ENCODE peak calls at places on chromosomes 11 and 22, in nine cellular contexts. Z is left ventricle myocardium inferior, T is HCT116, P is WTC11, E is fibroblast of villous mesenchyme, Y is Calu3, F is Peyer's patch, U is heart right ventricle, G is MCF 10A. N is an unnamed sample.

GRCh38 chr11:2940166-2940929 is 11.1 kb upstream of the PHLDA2 start:
- DNase-seq in U (peak), Y (peak), P (no peak), F (no peak), E (peak), T (peak), Z (peak), G (peak), N (no peak)

GRCh38 chr11:26093206-26093605 is 238.7 kb upstream of the ANO3 start:
- DNase-seq in F (no peak), U (no peak), E (no peak), G (no peak), P (no peak), Y (no peak), T (no peak), Z (no peak), N (no peak)

GRCh38 chr11:31816467-31817053 is 5.4 kb upstream of the PAX6 start:
- DNase-seq in Y (no peak), F (no peak), T (no peak), U (no peak), Z (no peak), G (no peak), P (peak), E (no peak), N (peak)

GRCh38 chr11:30023037-30023436 is 6.2 kb upstream of the KCNA4 start:
- DNase-seq in G (no peak), P (no peak), F (no peak), Z (no peak), E (no peak), U (no peak), T (no peak), Y (no peak), N (no peak)

GRCh38 chr11:42498971-42499370 is 812.8 kb upstream of the API5 start:
- DNase-seq in P (no peak), Y (no peak), G (no peak), F (no peak), U (no peak), T (no peak), E (no peak), Z (no peak), N (no peak)

GRCh38 chr11:13287026-13287425 is 9.4 kb downstream of the BMAL1 start:
- DNase-seq in Y (no peak), G (no peak), T (no peak), F (no peak), U (no peak), P (no peak), E (no peak), Z (no peak), N (no peak)

GRCh38 chr22:30636226-30637077 is 871 bp downstream of the SLC35E4 start:
- DNase-seq in G (peak), P (peak), E (peak), U (peak), Z (peak), F (peak), Y (peak), T (no peak), N (no peak)

GRCh38 chr11:45722144-45722543 is 56.7 kb upstream of the CHST1 start:
- DNase-seq in U (no peak), P (peak), F (no peak), T (no peak), G (no peak), Y (no peak), E (no peak), Z (no peak), N (no peak)

GRCh38 chr11:92623055-92623454 is 346.4 kb upstream of the MTNR1B start:
- DNase-seq in E (no peak), Y (no peak), U (no peak), P (no peak), F (no peak), T (no peak), G (no peak), Z (no peak), N (no peak)

GRCh38 chr11:62777389-62777788 is 6.2 kb downstream of the TAF6L start:
- DNase-seq in F (no peak), G (no peak), Y (no peak), U (no peak), E (no peak), Z (no peak), P (no peak), T (no peak), N (no peak)

GRCh38 chr11:75195164-75195962 is 44.5 kb downstream of the SLCO2B1 start:
- DNase-seq in P (no peak), Y (no peak), U (peak), Z (peak), E (no peak), T (no peak), G (peak), F (no peak), N (no peak)

GRCh38 chr11:23509821-23510220 is 649.5 kb upstream of the CCDC179 start:
- DNase-seq in G (no peak), Y (no peak), E (no peak), T (no peak), F (no peak), P (no peak), U (no peak), Z (no peak), N (no peak)

GRCh38 chr11:117819096-117820040 is 5.2 kb downstream of the FXYD2 start:
- DNase-seq in Y (peak), G (peak), T (peak), F (no peak), Z (peak), E (peak), P (peak), U (peak), N (peak)
- TF ChIP-seq CTCF in Y (peak), G (peak), T (no peak), F (no peak), Z (peak), E (peak), P (no peak), U (peak), N (peak)

GRCh38 chr22:24432059-24432853 is 4.9 kb downstream of the ADORA2A start:
- DNase-seq in P (no peak), Z (peak), G (peak), T (no peak), Y (peak), E (peak), F (no peak), U (peak), N (no peak)
- TF ChIP-seq CTCF in P (no peak), Z (no peak), G (no peak), T (no peak), Y (no peak), E (no peak), F (no peak), U (no peak), N (no peak)

DNA sequence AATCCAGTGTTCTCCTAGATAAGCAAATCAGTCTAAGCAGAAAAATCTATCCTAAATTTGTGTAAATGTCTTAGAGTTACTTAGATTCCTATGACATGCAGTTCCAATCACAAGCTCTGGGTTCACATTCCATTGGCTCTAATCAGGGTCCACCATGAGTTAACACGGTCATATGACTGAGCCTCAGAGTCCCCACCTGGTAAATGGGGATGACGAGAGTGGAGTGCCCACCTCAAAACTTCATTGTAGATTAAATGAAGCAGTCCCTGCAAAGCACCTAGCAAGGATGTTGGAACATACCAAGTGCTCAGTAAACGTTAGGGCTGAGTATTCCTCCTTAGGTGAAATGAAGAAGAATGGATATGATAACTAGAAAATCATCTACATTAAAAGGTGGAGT is 3.1 kb downstream of the ETS1 start:
- DNase-seq in P (no peak), E (no peak), U (no peak), G (no peak), F (no peak), T (no peak), Y (no peak), Z (no peak), N (no peak)
- TF ChIP-seq CTCF in P (no peak), E (no peak), U (no peak), G (no peak), F (no peak), T (no peak), Y (no peak), Z (no peak), N (no peak)

GRCh38 chr22:32820131-32820882 is 18.8 kb downstream of the TIMP3 start:
- DNase-seq in T (no peak), Y (no peak), G (no peak), U (no peak), E (no peak), Z (no peak), P (no peak), F (no peak), N (no peak)
- TF ChIP-seq CTCF in T (no peak), Y (no peak), G (no peak), U (no peak), E (no peak), Z (no peak), P (no peak), F (no peak), N (no peak)

GRCh38 chr11:68273056-68273738 is 1.4 kb upstream of the C11orf24 start:
- DNase-seq in P (no peak), Z (no peak), U (no peak), T (no peak), Y (no peak), G (no peak), F (no peak), E (no peak), N (no peak)

GRCh38 chr11:68269414-68270081 is 2.2 kb downstream of the C11orf24 start:
- DNase-seq in T (no peak), F (no peak), Z (no peak), U (no peak), G (no peak), E (peak), P (no peak), Y (no peak), N (no peak)

GRCh38 chr11:68271781-68272608 is at the start of gene C11orf24:
- DNase-seq in Z (peak), E (peak), T (peak), G (peak), F (peak), P (peak), U (peak), Y (peak), N (peak)

GRCh38 chr11:68270334-68271022 is 1.3 kb downstream of the C11orf24 start:
- DNase-seq in P (no peak), G (no peak), F (no peak), T (no peak), Z (no peak), Y (no peak), U (no peak), E (no peak), N (no peak)

DNA sequence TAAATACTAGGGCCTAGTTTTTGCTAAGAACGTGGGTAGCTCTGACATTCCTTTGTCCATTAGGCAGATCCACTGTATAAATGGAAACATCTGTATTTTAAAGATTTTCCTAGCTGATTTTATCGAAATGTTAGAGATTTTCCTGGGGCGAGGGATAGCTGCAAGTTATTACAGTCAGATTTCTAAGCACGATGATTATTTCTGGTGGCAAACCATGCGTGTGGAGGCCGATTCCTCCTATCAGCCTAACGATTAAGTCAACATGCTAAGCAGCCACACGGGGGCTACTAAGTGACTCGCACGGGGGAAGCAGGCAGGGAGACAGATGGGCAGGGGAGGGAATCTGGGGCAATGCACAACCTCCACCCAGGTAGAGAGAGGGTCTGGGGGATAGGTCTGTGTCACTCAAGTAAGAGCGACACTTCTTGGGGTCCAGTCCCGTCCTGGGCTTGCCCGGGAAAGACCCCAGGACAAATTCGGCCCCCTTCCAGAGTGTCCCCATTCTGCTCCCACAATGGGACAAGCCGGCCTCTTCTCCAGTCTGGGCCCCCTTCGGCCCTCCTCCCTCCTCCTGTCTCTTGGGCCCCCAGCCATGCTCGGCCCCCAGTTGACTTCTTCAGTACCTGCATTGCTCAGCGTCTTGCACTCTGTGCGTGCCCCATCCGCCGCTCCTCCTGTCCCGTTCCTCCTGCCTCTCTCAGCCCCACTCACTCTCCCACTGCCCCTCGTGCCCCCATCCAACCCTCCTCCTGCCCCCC is 571 bp downstream of the C11orf24 start:
- DNase-seq in P (peak), E (peak), G (peak), Y (peak), F (peak), Z (peak), U (peak), T (peak), N (peak)
- TF ChIP-seq CTCF in P (no peak), E (peak), G (peak), Y (peak), F (peak), Z (peak), U (peak), T (peak), N (peak)

N was measured in nephron progenitor cell.